ENCODE peak calls at places on chromosomes 1 and 21, in six cellular contexts. One of them, this sample, is unnamed.

GRCh38 chr1:12161662-12162458 is 4.9 kb upstream of the TNFRSF1B start:
- DNase-seq in IMR-90: peak
- DNase-seq in activated B cell treated with CpG ODN at 0.5 μM for 24 hours: peak
- DNase-seq in colonic mucosa: peak
- DNase-seq in lower leg skin: peak
- DNase-seq in B cell: peak
- DNase-seq in this sample: peak

GRCh38 chr1:205710201-205711062 is 30.1 kb upstream of the SLC45A3 start:
- DNase-seq in IMR-90: no peak
- DNase-seq in activated B cell treated with CpG ODN at 0.5 μM for 24 hours: no peak
- DNase-seq in colonic mucosa: no peak
- DNase-seq in lower leg skin: no peak
- DNase-seq in B cell: no peak
- DNase-seq in this sample: no peak

GRCh38 chr1:211797994-211798393 is 32.6 kb downstream of the LPGAT1 start:
- DNase-seq in IMR-90: no peak
- DNase-seq in activated B cell treated with CpG ODN at 0.5 μM for 24 hours: no peak
- DNase-seq in colonic mucosa: no peak
- DNase-seq in lower leg skin: no peak
- DNase-seq in B cell: no peak
- DNase-seq in this sample: no peak

GRCh38 chr1:16181887-16182719 is 26.2 kb upstream of the EPHA2 start:
- DNase-seq in IMR-90: peak
- DNase-seq in activated B cell treated with CpG ODN at 0.5 μM for 24 hours: no peak
- DNase-seq in colonic mucosa: peak
- DNase-seq in lower leg skin: peak
- DNase-seq in B cell: no peak
- DNase-seq in this sample: no peak

GRCh38 chr1:110035236-110035752 is 870 bp downstream of the STRIP1 start:
- DNase-seq in IMR-90: peak
- DNase-seq in activated B cell treated with CpG ODN at 0.5 μM for 24 hours: no peak
- DNase-seq in colonic mucosa: no peak
- DNase-seq in lower leg skin: no peak
- DNase-seq in B cell: no peak
- DNase-seq in this sample: no peak

GRCh38 chr1:11898831-11899467 is 27.3 kb downstream of the KIAA2013 start:
- DNase-seq in IMR-90: no peak
- DNase-seq in activated B cell treated with CpG ODN at 0.5 μM for 24 hours: no peak
- DNase-seq in colonic mucosa: no peak
- DNase-seq in lower leg skin: no peak
- DNase-seq in B cell: no peak
- DNase-seq in this sample: no peak

GRCh38 chr1:225746361-225747179 is 31.1 kb upstream of the SRP9 start:
- DNase-seq in IMR-90: peak
- DNase-seq in activated B cell treated with CpG ODN at 0.5 μM for 24 hours: no peak
- DNase-seq in colonic mucosa: peak
- DNase-seq in lower leg skin: peak
- DNase-seq in B cell: no peak
- DNase-seq in this sample: no peak

GRCh38 chr1:101239095-101240040 is 2.5 kb downstream of the S1PR1 start:
- DNase-seq in IMR-90: no peak
- DNase-seq in activated B cell treated with CpG ODN at 0.5 μM for 24 hours: no peak
- DNase-seq in colonic mucosa: no peak
- DNase-seq in lower leg skin: no peak
- DNase-seq in B cell: no peak
- DNase-seq in this sample: no peak

GRCh38 chr1:27026621-27027574 is 14.2 kb upstream of the TENT5B start:
- DNase-seq in IMR-90: peak
- DNase-seq in activated B cell treated with CpG ODN at 0.5 μM for 24 hours: no peak
- DNase-seq in colonic mucosa: peak
- DNase-seq in lower leg skin: peak
- DNase-seq in B cell: no peak
- DNase-seq in this sample: no peak

GRCh38 chr1:202085682-202086373 is 36.9 kb upstream of the GPR37L1 start:
- DNase-seq in IMR-90: peak
- DNase-seq in activated B cell treated with CpG ODN at 0.5 μM for 24 hours: no peak
- DNase-seq in colonic mucosa: peak
- DNase-seq in lower leg skin: no peak
- DNase-seq in B cell: no peak
- DNase-seq in this sample: no peak

GRCh38 chr1:36652011-36652410 is 169.3 kb upstream of the CSF3R start:
- DNase-seq in IMR-90: no peak
- DNase-seq in activated B cell treated with CpG ODN at 0.5 μM for 24 hours: no peak
- DNase-seq in colonic mucosa: no peak
- DNase-seq in lower leg skin: no peak
- DNase-seq in B cell: no peak
- DNase-seq in this sample: no peak

GRCh38 chr21:17371470-17371869 is 141.4 kb upstream of the CXADR start:
- DNase-seq in IMR-90: peak
- DNase-seq in activated B cell treated with CpG ODN at 0.5 μM for 24 hours: no peak
- DNase-seq in colonic mucosa: no peak
- DNase-seq in lower leg skin: no peak
- DNase-seq in B cell: no peak
- DNase-seq in this sample: no peak

GRCh38 chr1:96256391-96256790 is 465.2 kb upstream of the PTBP2 start:
- DNase-seq in IMR-90: no peak
- DNase-seq in activated B cell treated with CpG ODN at 0.5 μM for 24 hours: no peak
- DNase-seq in colonic mucosa: no peak
- DNase-seq in lower leg skin: no peak
- DNase-seq in B cell: no peak
- DNase-seq in this sample: no peak

GRCh38 chr1:64721135-64721534 is 23.7 kb upstream of the RAVER2 start:
- DNase-seq in IMR-90: no peak
- DNase-seq in activated B cell treated with CpG ODN at 0.5 μM for 24 hours: no peak
- DNase-seq in colonic mucosa: no peak
- DNase-seq in lower leg skin: no peak
- DNase-seq in B cell: no peak
- DNase-seq in this sample: no peak

GRCh38 chr1:7408771-7409150 is 362.3 kb upstream of the VAMP3 start:
- DNase-seq in IMR-90: no peak
- DNase-seq in activated B cell treated with CpG ODN at 0.5 μM for 24 hours: no peak
- DNase-seq in colonic mucosa: no peak
- DNase-seq in lower leg skin: peak
- DNase-seq in B cell: no peak
- DNase-seq in this sample: no peak

GRCh38 chr1:146019225-146020057 is 2.1 kb downstream of the HJV start:
- DNase-seq in IMR-90: no peak
- DNase-seq in activated B cell treated with CpG ODN at 0.5 μM for 24 hours: no peak
- DNase-seq in colonic mucosa: no peak
- DNase-seq in lower leg skin: no peak
- DNase-seq in B cell: peak
- DNase-seq in this sample: peak

GRCh38 chr1:11248169-11248568 is 14.2 kb downstream of the MTOR start:
- DNase-seq in IMR-90: no peak
- DNase-seq in activated B cell treated with CpG ODN at 0.5 μM for 24 hours: no peak
- DNase-seq in colonic mucosa: no peak
- DNase-seq in lower leg skin: no peak
- DNase-seq in B cell: no peak
- DNase-seq in this sample: no peak

GRCh38 chr1:237199026-237199425 is 157.0 kb downstream of the RYR2 start:
- DNase-seq in IMR-90: no peak
- DNase-seq in activated B cell treated with CpG ODN at 0.5 μM for 24 hours: no peak
- DNase-seq in colonic mucosa: no peak
- DNase-seq in lower leg skin: no peak
- DNase-seq in B cell: no peak
- DNase-seq in this sample: no peak

GRCh38 chr1:160806109-160806665 is 10.2 kb downstream of the LY9 start:
- DNase-seq in IMR-90: no peak
- DNase-seq in activated B cell treated with CpG ODN at 0.5 μM for 24 hours: no peak
- DNase-seq in colonic mucosa: no peak
- DNase-seq in lower leg skin: no peak
- DNase-seq in B cell: no peak
- DNase-seq in this sample: no peak

DNA sequence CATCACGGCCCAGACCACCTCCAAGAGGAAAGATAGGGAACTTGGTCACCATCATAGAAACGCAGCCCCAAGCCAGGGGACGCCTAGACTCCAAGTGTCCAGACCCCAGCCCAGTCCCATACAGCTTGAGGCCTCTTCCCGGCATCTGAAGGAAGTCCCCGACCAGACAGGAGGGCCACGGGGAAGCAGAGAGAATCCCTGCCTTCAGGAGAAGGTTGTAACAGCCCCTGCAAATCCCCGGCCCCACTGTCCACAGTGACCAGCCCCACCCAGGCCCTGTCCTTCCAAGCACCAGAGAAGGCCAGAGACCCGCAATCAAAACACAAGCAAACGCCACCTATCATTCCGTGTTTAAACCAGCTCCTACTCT is 1.7 kb downstream of the SLC19A1 start:
- DNase-seq in IMR-90: no peak
- DNase-seq in activated B cell treated with CpG ODN at 0.5 μM for 24 hours: peak
- DNase-seq in colonic mucosa: no peak
- DNase-seq in lower leg skin: no peak
- DNase-seq in B cell: no peak
- DNase-seq in this sample: no peak
- TF ChIP-seq CTCF in IMR-90: no peak
- TF ChIP-seq CTCF in activated B cell treated with CpG ODN at 0.5 μM for 24 hours: no peak
- TF ChIP-seq CTCF in colonic mucosa: no peak
- TF ChIP-seq CTCF in lower leg skin: no peak
- TF ChIP-seq CTCF in B cell: no peak
- TF ChIP-seq CTCF in this sample: no peak

DNA sequence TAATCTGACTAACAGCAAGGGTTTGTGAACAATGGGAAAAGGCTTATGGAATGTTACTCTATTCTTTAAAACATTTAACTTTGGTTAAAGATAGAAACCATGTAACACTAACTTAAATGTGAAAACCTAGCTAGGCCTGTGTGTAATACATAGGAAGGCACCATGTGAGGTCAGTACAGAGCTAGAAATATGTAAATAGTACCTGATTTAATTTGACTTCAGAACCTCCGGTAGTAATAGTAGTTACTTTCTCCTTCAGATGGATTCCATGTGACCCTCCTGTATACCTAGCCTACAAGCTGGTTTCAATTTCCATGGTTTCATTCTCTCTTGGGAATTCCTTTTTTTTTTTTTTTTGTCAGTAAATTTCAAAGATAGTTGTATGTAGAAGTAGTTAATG is 1.3 kb downstream of the MTF2 start:
- DNase-seq in IMR-90: peak
- DNase-seq in activated B cell treated with CpG ODN at 0.5 μM for 24 hours: no peak
- DNase-seq in colonic mucosa: no peak
- DNase-seq in lower leg skin: no peak
- DNase-seq in B cell: peak
- DNase-seq in this sample: peak
- TF ChIP-seq CTCF in IMR-90: peak
- TF ChIP-seq CTCF in activated B cell treated with CpG ODN at 0.5 μM for 24 hours: no peak
- TF ChIP-seq CTCF in colonic mucosa: peak
- TF ChIP-seq CTCF in lower leg skin: no peak
- TF ChIP-seq CTCF in B cell: peak
- TF ChIP-seq CTCF in this sample: peak

DNA sequence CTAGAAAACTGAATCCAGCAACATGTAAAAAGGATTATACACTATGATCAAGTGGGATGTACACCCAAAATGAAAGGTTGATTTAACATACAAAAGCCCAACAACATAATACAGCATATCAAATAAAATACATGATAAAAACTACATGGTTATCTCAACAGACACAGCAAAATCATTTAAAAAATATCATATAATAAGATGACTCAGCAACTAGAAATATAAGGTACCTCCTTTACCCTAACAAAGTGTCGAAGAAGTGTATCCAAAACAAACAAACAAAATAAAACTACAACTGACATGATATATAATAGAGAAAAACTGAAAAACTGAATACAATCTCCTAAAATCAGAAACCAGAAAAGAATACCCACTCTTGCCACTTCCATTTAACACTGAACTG is 969.1 kb downstream of the AMY1C start:
- DNase-seq in IMR-90: no peak
- DNase-seq in activated B cell treated with CpG ODN at 0.5 μM for 24 hours: no peak
- DNase-seq in colonic mucosa: no peak
- DNase-seq in lower leg skin: no peak
- DNase-seq in B cell: no peak
- DNase-seq in this sample: no peak
- TF ChIP-seq CTCF in IMR-90: no peak
- TF ChIP-seq CTCF in activated B cell treated with CpG ODN at 0.5 μM for 24 hours: no peak
- TF ChIP-seq CTCF in colonic mucosa: no peak
- TF ChIP-seq CTCF in lower leg skin: no peak
- TF ChIP-seq CTCF in B cell: no peak
- TF ChIP-seq CTCF in this sample: no peak

GRCh38 chr1:2416403-2416802 is 4.0 kb upstream of the PEX10 start:
- DNase-seq in IMR-90: no peak
- DNase-seq in activated B cell treated with CpG ODN at 0.5 μM for 24 hours: no peak
- DNase-seq in colonic mucosa: peak
- DNase-seq in lower leg skin: no peak
- DNase-seq in B cell: peak
- DNase-seq in this sample: no peak

GRCh38 chr1:2414297-2414958 is 2.1 kb upstream of the PEX10 start:
- DNase-seq in IMR-90: peak
- DNase-seq in activated B cell treated with CpG ODN at 0.5 μM for 24 hours: peak
- DNase-seq in colonic mucosa: peak
- DNase-seq in lower leg skin: peak
- DNase-seq in B cell: peak
- DNase-seq in this sample: peak

GRCh38 chr1:2415337-2415736 is 3.0 kb upstream of the PEX10 start:
- DNase-seq in IMR-90: no peak
- DNase-seq in activated B cell treated with CpG ODN at 0.5 μM for 24 hours: no peak
- DNase-seq in colonic mucosa: no peak
- DNase-seq in lower leg skin: no peak
- DNase-seq in B cell: no peak
- DNase-seq in this sample: no peak

GRCh38 chr1:2417083-2417832 is 4.9 kb upstream of the PEX10 start:
- DNase-seq in IMR-90: no peak
- DNase-seq in activated B cell treated with CpG ODN at 0.5 μM for 24 hours: no peak
- DNase-seq in colonic mucosa: no peak
- DNase-seq in lower leg skin: no peak
- DNase-seq in B cell: no peak
- DNase-seq in this sample: no peak

GRCh38 chr1:2415801-2416208 is 3.4 kb upstream of the PEX10 start:
- DNase-seq in IMR-90: no peak
- DNase-seq in activated B cell treated with CpG ODN at 0.5 μM for 24 hours: no peak
- DNase-seq in colonic mucosa: peak
- DNase-seq in lower leg skin: no peak
- DNase-seq in B cell: peak
- DNase-seq in this sample: peak
- TF ChIP-seq CTCF in IMR-90: no peak
- TF ChIP-seq CTCF in activated B cell treated with CpG ODN at 0.5 μM for 24 hours: no peak
- TF ChIP-seq CTCF in colonic mucosa: no peak
- TF ChIP-seq CTCF in lower leg skin: no peak
- TF ChIP-seq CTCF in B cell: no peak
- TF ChIP-seq CTCF in this sample: peak

DNA sequence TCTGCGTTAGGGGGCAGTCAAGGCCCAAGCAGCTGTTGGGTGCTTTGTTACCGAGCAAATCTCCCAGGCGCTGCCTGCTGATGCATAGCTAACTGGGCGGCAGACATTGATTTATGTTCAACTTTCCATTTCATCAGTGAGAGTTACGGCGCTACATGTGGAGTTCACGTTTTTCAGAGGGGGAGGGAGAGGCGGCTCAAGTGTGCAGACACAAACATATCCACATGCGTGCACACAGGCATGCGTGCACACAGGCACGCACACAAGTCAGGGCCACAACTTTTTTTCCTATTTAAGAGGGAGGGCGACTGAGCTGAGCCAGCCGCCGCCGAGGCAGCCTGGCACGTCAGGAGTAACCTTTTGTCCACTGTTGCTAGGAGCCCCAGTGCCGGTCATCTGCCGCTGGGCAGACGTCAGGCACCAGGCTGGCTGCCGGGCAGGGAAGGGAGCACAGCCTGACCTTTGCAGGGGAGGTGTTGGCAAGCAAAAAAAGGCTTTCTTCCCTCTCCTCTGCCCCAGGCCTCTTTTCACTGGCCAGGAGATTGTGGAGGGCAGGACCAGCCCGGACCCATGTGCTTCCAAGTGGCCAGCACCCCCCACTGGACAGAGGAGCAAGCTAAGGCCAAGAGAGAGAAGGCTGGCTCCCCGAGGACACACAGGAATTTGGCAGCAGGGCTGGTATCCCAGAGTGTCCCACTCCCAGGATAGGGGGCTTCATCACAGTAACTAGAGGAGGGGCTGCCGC is 73.3 kb downstream of the MRPL37 start:
- DNase-seq in IMR-90: peak
- DNase-seq in activated B cell treated with CpG ODN at 0.5 μM for 24 hours: no peak
- DNase-seq in colonic mucosa: peak
- DNase-seq in lower leg skin: peak
- DNase-seq in B cell: no peak
- DNase-seq in this sample: no peak
- TF ChIP-seq CTCF in IMR-90: peak
- TF ChIP-seq CTCF in activated B cell treated with CpG ODN at 0.5 μM for 24 hours: no peak
- TF ChIP-seq CTCF in colonic mucosa: no peak
- TF ChIP-seq CTCF in lower leg skin: no peak
- TF ChIP-seq CTCF in B cell: no peak
- TF ChIP-seq CTCF in this sample: no peak